ENCODE peak calls at places on chromosomes 12 and 14, in six cellular contexts. One of them, this sample, is unnamed.

GRCh38 chr12:99282670-99283069 is 364.9 kb upstream of the GARIN6 start:
- DNase-seq in RWPE2: no peak
- DNase-seq in Peyer's patch: no peak
- DNase-seq in NB4: no peak
- DNase-seq in fibroblast of lung: no peak
- DNase-seq in MM.1S: no peak
- DNase-seq in this sample: no peak

GRCh38 chr12:128798543-128799341 is 25.0 kb downstream of the SLC15A4 start:
- DNase-seq in MM.1S: no peak
- DNase-seq in NB4: no peak
- DNase-seq in Peyer's patch: peak; percentile 57
- DNase-seq in RWPE2: no peak
- DNase-seq in fibroblast of lung: no peak
- DNase-seq in this sample: no peak

GRCh38 chr14:100067971-100068959 is 3.0 kb downstream of the EVL start:
- DNase-seq in NB4: peak; percentile 87
- DNase-seq in RWPE2: peak; percentile 87
- DNase-seq in MM.1S: no peak
- DNase-seq in fibroblast of lung: no peak
- DNase-seq in Peyer's patch: peak; percentile 93
- DNase-seq in this sample: peak; percentile 99

GRCh38 chr12:83893101-83893500 is 1019.5 kb downstream of the SLC6A15 start:
- DNase-seq in RWPE2: no peak
- DNase-seq in MM.1S: no peak
- DNase-seq in NB4: no peak
- DNase-seq in Peyer's patch: no peak
- DNase-seq in fibroblast of lung: peak; percentile 5
- DNase-seq in this sample: no peak

GRCh38 chr12:66203820-66204219 is 14.8 kb downstream of the IRAK3 start:
- DNase-seq in RWPE2: no peak
- DNase-seq in Peyer's patch: no peak
- DNase-seq in fibroblast of lung: no peak
- DNase-seq in NB4: no peak
- DNase-seq in MM.1S: peak; percentile 34
- DNase-seq in this sample: no peak

GRCh38 chr12:92859650-92860386 is 69.3 kb downstream of the EEA1 start:
- DNase-seq in NB4: no peak
- DNase-seq in MM.1S: no peak
- DNase-seq in Peyer's patch: no peak
- DNase-seq in fibroblast of lung: no peak
- DNase-seq in RWPE2: no peak
- DNase-seq in this sample: no peak

GRCh38 chr12:75641031-75641780 is 129.8 kb upstream of the KRR1 start:
- DNase-seq in fibroblast of lung: peak; percentile 50
- DNase-seq in MM.1S: peak; percentile 65
- DNase-seq in Peyer's patch: peak; percentile 63
- DNase-seq in RWPE2: no peak
- DNase-seq in NB4: peak; percentile 92
- DNase-seq in this sample: peak; percentile 52

GRCh38 chr14:74973003-74973614 is 17.7 kb upstream of the PGF start:
- DNase-seq in fibroblast of lung: no peak
- DNase-seq in RWPE2: peak; percentile 80
- DNase-seq in NB4: peak; percentile 74
- DNase-seq in Peyer's patch: peak; percentile 72
- DNase-seq in MM.1S: peak; percentile 7
- DNase-seq in this sample: peak; percentile 36

GRCh38 chr12:108457006-108457733 is 57.9 kb upstream of the FICD start:
- DNase-seq in RWPE2: no peak
- DNase-seq in MM.1S: peak; percentile 65
- DNase-seq in Peyer's patch: no peak
- DNase-seq in NB4: peak; percentile 82
- DNase-seq in fibroblast of lung: peak; percentile 36
- DNase-seq in this sample: peak; percentile 52

GRCh38 chr14:24363401-24363800 is 4.6 kb upstream of the NFATC4 start:
- DNase-seq in fibroblast of lung: no peak
- DNase-seq in Peyer's patch: no peak
- DNase-seq in NB4: no peak
- DNase-seq in RWPE2: no peak
- DNase-seq in MM.1S: no peak
- DNase-seq in this sample: no peak

GRCh38 chr14:33943081-33943480 is 7.8 kb downstream of the EGLN3 start:
- DNase-seq in NB4: no peak
- DNase-seq in MM.1S: no peak
- DNase-seq in RWPE2: no peak
- DNase-seq in fibroblast of lung: no peak
- DNase-seq in Peyer's patch: peak; percentile 66
- DNase-seq in this sample: no peak

GRCh38 chr12:24860546-24860945 is 88.4 kb downstream of the BCAT1 start:
- DNase-seq in NB4: no peak
- DNase-seq in fibroblast of lung: no peak
- DNase-seq in Peyer's patch: no peak
- DNase-seq in RWPE2: no peak
- DNase-seq in MM.1S: no peak
- DNase-seq in this sample: no peak

GRCh38 chr14:69090187-69090789 is 62.6 kb downstream of the DCAF5 start:
- DNase-seq in RWPE2: no peak
- DNase-seq in MM.1S: peak; percentile 6
- DNase-seq in Peyer's patch: peak; percentile 57
- DNase-seq in fibroblast of lung: peak; percentile 54
- DNase-seq in NB4: peak; percentile 43
- DNase-seq in this sample: peak; percentile 30

GRCh38 chr12:121960541-121960940 is 42.1 kb downstream of the CFAP251 start:
- DNase-seq in NB4: no peak
- DNase-seq in MM.1S: no peak
- DNase-seq in Peyer's patch: no peak
- DNase-seq in RWPE2: no peak
- DNase-seq in fibroblast of lung: no peak
- DNase-seq in this sample: no peak

GRCh38 chr12:115440438-115440837 is 756.5 kb upstream of the TBX3 start:
- DNase-seq in NB4: no peak
- DNase-seq in MM.1S: no peak
- DNase-seq in fibroblast of lung: peak; percentile 63
- DNase-seq in Peyer's patch: peak; percentile 66
- DNase-seq in RWPE2: peak; percentile 76
- DNase-seq in this sample: no peak

GRCh38 chr14:39015360-39015961 is 87.6 kb downstream of the SEC23A start:
- DNase-seq in NB4: peak; percentile 56
- DNase-seq in fibroblast of lung: peak; percentile 70
- DNase-seq in Peyer's patch: peak; percentile 70
- DNase-seq in RWPE2: no peak
- DNase-seq in MM.1S: peak; percentile 46
- DNase-seq in this sample: peak; percentile 49

GRCh38 chr14:75068294-75069020 is 984 bp upstream of the ZC2HC1C start:
- DNase-seq in RWPE2: no peak
- DNase-seq in MM.1S: no peak
- DNase-seq in fibroblast of lung: no peak
- DNase-seq in NB4: no peak
- DNase-seq in Peyer's patch: no peak
- DNase-seq in this sample: no peak

DNA sequence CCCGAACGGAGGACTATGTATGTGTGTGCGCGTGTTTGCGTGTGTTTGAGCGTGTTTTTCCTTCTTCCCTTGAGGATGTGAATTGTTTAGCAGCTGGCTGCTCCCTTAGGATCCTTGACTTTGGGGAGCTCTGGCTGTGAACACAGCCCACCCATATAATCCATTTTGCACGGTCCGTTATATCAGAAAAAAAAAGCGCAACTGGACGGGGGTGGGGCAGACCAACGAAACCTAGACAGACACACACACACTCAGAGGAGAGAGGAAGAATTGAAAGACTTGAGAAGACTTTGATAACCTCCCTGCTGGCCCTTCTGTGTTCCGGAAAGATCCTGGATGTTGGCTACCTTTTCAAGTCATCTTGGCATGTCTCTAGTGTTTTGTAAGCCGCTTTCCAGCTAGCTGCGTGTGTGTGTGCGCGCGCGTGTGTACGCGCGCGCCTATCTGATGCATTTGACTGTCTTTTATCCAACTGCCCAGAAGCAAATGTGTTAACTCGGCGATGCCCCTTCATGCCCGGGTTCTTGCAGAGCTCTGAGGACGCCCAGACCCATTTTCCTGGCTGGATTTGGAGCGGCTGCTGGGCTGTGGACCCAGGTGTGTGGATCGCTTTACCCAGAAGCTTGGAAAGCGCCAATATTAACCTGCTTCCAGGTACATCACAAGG is 576 bp downstream of the LRFN5 start:
- DNase-seq in RWPE2: no peak
- DNase-seq in Peyer's patch: no peak
- DNase-seq in NB4: no peak
- DNase-seq in MM.1S: no peak
- DNase-seq in fibroblast of lung: peak; percentile 61
- DNase-seq in this sample: no peak
- H3K4me3 ChIP-seq in RWPE2: no peak overlapping the region
- H3K4me3 ChIP-seq in Peyer's patch: peak overlapping the region; percentile 33
- H3K4me3 ChIP-seq in NB4: no peak overlapping the region
- H3K4me3 ChIP-seq in MM.1S: peak overlapping the region; percentile 45
- H3K4me3 ChIP-seq in fibroblast of lung: peak overlapping the region; percentile 59
- H3K4me3 ChIP-seq in this sample: no peak overlapping the region

GRCh38 chr12:80400591-80400991 is 43.4 kb upstream of the PTPRQ start:
- DNase-seq in NB4: no peak
- DNase-seq in Peyer's patch: no peak
- DNase-seq in MM.1S: no peak
- DNase-seq in RWPE2: peak; percentile 39
- DNase-seq in fibroblast of lung: peak; percentile 34
- DNase-seq in this sample: no peak
- H3K4me3 ChIP-seq in NB4: no peak overlapping the region
- H3K4me3 ChIP-seq in Peyer's patch: no peak overlapping the region
- H3K4me3 ChIP-seq in MM.1S: peak overlapping the region; percentile 42
- H3K4me3 ChIP-seq in RWPE2: no peak overlapping the region
- H3K4me3 ChIP-seq in fibroblast of lung: peak overlapping the region; percentile 57
- H3K4me3 ChIP-seq in this sample: no peak overlapping the region

GRCh38 chr12:57868870-57869609 is 22.5 kb upstream of the CTDSP2 start:
- DNase-seq in NB4: no peak
- DNase-seq in Peyer's patch: no peak
- DNase-seq in RWPE2: no peak
- DNase-seq in MM.1S: no peak
- DNase-seq in fibroblast of lung: no peak
- DNase-seq in this sample: no peak
- H3K4me3 ChIP-seq in NB4: no peak overlapping the region
- H3K4me3 ChIP-seq in Peyer's patch: no peak overlapping the region
- H3K4me3 ChIP-seq in RWPE2: no peak overlapping the region
- H3K4me3 ChIP-seq in MM.1S: no peak overlapping the region
- H3K4me3 ChIP-seq in fibroblast of lung: no peak overlapping the region
- H3K4me3 ChIP-seq in this sample: no peak overlapping the region

GRCh38 chr14:31266437-31267331 is 59.1 kb upstream of the HECTD1 start:
- DNase-seq in Peyer's patch: no peak
- DNase-seq in RWPE2: no peak
- DNase-seq in fibroblast of lung: no peak
- DNase-seq in NB4: no peak
- DNase-seq in MM.1S: no peak
- DNase-seq in this sample: no peak

GRCh38 chr14:31265701-31266398 is 58.3 kb upstream of the HECTD1 start:
- DNase-seq in RWPE2: no peak
- DNase-seq in Peyer's patch: peak; percentile 52
- DNase-seq in NB4: no peak
- DNase-seq in MM.1S: no peak
- DNase-seq in fibroblast of lung: peak; percentile 62
- DNase-seq in this sample: no peak

GRCh38 chr14:31270196-31270772 is 62.7 kb upstream of the HECTD1 start:
- DNase-seq in RWPE2: no peak
- DNase-seq in MM.1S: peak; percentile 10
- DNase-seq in Peyer's patch: peak; percentile 60
- DNase-seq in NB4: peak; percentile 29
- DNase-seq in fibroblast of lung: no peak
- DNase-seq in this sample: no peak

GRCh38 chr14:31269599-31270195 is 62.1 kb upstream of the HECTD1 start:
- DNase-seq in NB4: no peak
- DNase-seq in RWPE2: no peak
- DNase-seq in fibroblast of lung: peak; percentile 31
- DNase-seq in Peyer's patch: no peak
- DNase-seq in MM.1S: no peak
- DNase-seq in this sample: no peak

DNA sequence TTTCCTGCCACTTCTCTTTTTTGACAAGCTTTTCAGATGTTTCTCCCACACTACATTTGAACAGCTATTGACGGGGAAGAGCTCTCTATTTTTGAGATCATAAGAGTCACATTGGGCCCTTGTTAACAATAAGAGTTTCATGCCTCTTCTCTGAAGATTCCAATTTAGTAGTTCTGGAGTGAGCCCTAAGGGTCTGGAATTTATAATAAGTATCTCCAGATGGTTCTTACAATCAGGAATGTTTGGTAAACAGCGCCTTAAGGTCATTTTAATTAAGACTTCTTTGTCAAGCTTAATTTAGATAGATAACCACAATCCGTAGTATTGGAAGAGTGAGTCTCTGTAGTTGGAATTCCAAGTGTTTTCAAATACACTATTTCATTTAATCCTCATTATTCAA is 60.6 kb upstream of the HECTD1 start:
- DNase-seq in fibroblast of lung: no peak
- DNase-seq in RWPE2: no peak
- DNase-seq in MM.1S: no peak
- DNase-seq in NB4: no peak
- DNase-seq in Peyer's patch: no peak
- DNase-seq in this sample: no peak
- H3K4me3 ChIP-seq in fibroblast of lung: no peak overlapping the region
- H3K4me3 ChIP-seq in RWPE2: no peak overlapping the region
- H3K4me3 ChIP-seq in MM.1S: no peak overlapping the region
- H3K4me3 ChIP-seq in NB4: no peak overlapping the region
- H3K4me3 ChIP-seq in Peyer's patch: no peak overlapping the region
- H3K4me3 ChIP-seq in this sample: no peak overlapping the region

GRCh38 chr14:82661258-82661657 is 1127.6 kb upstream of the SEL1L start:
- DNase-seq in RWPE2: no peak
- DNase-seq in Peyer's patch: no peak
- DNase-seq in NB4: no peak
- DNase-seq in fibroblast of lung: no peak
- DNase-seq in MM.1S: no peak
- DNase-seq in this sample: no peak

GRCh38 chr14:82657186-82657675 is 1123.6 kb upstream of the SEL1L start:
- DNase-seq in RWPE2: no peak
- DNase-seq in MM.1S: no peak
- DNase-seq in Peyer's patch: no peak
- DNase-seq in fibroblast of lung: no peak
- DNase-seq in NB4: no peak
- DNase-seq in this sample: no peak

GRCh38 chr14:82655770-82656169 is 1122.1 kb upstream of the SEL1L start:
- DNase-seq in Peyer's patch: no peak
- DNase-seq in NB4: no peak
- DNase-seq in MM.1S: no peak
- DNase-seq in RWPE2: no peak
- DNase-seq in fibroblast of lung: no peak
- DNase-seq in this sample: no peak
- H3K4me3 ChIP-seq in Peyer's patch: no peak overlapping the region
- H3K4me3 ChIP-seq in NB4: no peak overlapping the region
- H3K4me3 ChIP-seq in MM.1S: no peak overlapping the region
- H3K4me3 ChIP-seq in RWPE2: no peak overlapping the region
- H3K4me3 ChIP-seq in fibroblast of lung: no peak overlapping the region
- H3K4me3 ChIP-seq in this sample: no peak overlapping the region

GRCh38 chr12:54414191-54414525 is 4.9 kb downstream of the ITGA5 start:
- DNase-seq in Peyer's patch: no peak
- DNase-seq in MM.1S: no peak
- DNase-seq in RWPE2: no peak
- DNase-seq in fibroblast of lung: no peak
- DNase-seq in NB4: no peak
- DNase-seq in this sample: no peak
- H3K4me3 ChIP-seq in Peyer's patch: peak overlapping the region; percentile 13
- H3K4me3 ChIP-seq in MM.1S: no peak overlapping the region
- H3K4me3 ChIP-seq in RWPE2: no peak overlapping the region
- H3K4me3 ChIP-seq in fibroblast of lung: peak overlapping the region; percentile 28
- H3K4me3 ChIP-seq in NB4: peak overlapping the region; percentile 62
- H3K4me3 ChIP-seq in this sample: no peak overlapping the region